ENCODE peak calls at places on chromosomes 12 and 14, in seven cellular contexts. K is prostate gland; D is naive thymus-derived CD4-positive, alpha-beta T cell; Q is tibial artery; Y is CD4-positive, alpha-beta memory T cell; F is aorta; V is A549. Z is an unnamed sample.

GRCh38 chr12:39503445-39503844 is 60.5 kb upstream of the KIF21A start:
- DNase-seq in V (peak; percentile 53), D (no peak), Q (no peak), K (no peak), Y (no peak), F (no peak), Z (no peak)

GRCh38 chr14:99134333-99135046 is 137.5 kb downstream of the BCL11B start:
- DNase-seq in K (no peak), Y (no peak), D (no peak), Q (peak; percentile 49), F (peak; percentile 21), V (no peak), Z (peak; percentile 15)

GRCh38 chr14:99809376-99809775 is 16.2 kb downstream of the EML1 start:
- DNase-seq in Q (peak; percentile 84), V (no peak), F (peak; percentile 66), Y (no peak), K (no peak), D (no peak), Z (no peak)

GRCh38 chr14:91778217-91778616 is 46.3 kb upstream of the CATSPERB start:
- DNase-seq in D (no peak), Q (no peak), V (no peak), K (no peak), F (no peak), Y (no peak), Z (no peak)

GRCh38 chr12:2759733-2760132 is 35.0 kb upstream of the FKBP4 start:
- DNase-seq in K (no peak), Y (no peak), D (no peak), F (no peak), V (no peak), Q (peak; percentile 42), Z (no peak)

GRCh38 chr14:88503754-88504406 is 50.9 kb downstream of the PTPN21 start:
- DNase-seq in Q (no peak), V (no peak), Y (no peak), F (no peak), D (no peak), K (no peak), Z (no peak)

GRCh38 chr12:41936333-41936732 is 208.3 kb downstream of the GXYLT1 start:
- DNase-seq in V (peak; percentile 15), D (no peak), Q (no peak), Y (no peak), K (no peak), F (no peak), Z (no peak)

GRCh38 chr14:68628605-68629310 is 164.1 kb downstream of the ZFP36L1 start:
- DNase-seq in Q (peak; percentile 68), K (peak; percentile 88), D (peak; percentile 39), Y (peak; percentile 40), F (no peak), V (no peak), Z (peak; percentile 83)

GRCh38 chr12:3727877-3728632 is 24.9 kb downstream of the CRACR2A start:
- DNase-seq in Q (no peak), K (no peak), V (no peak), D (peak; percentile 41), Y (peak; percentile 64), F (no peak), Z (no peak)

GRCh38 chr12:120228291-120229070 is 27.6 kb upstream of the RPLP0 start:
- DNase-seq in Q (peak; percentile 90), D (peak; percentile 85), V (peak; percentile 88), K (peak; percentile 81), Y (peak; percentile 87), F (peak; percentile 93), Z (peak; percentile 99)

GRCh38 chr14:95465936-95466335 is 50.5 kb downstream of the SYNE3 start:
- DNase-seq in D (no peak), K (no peak), Y (no peak), F (no peak), V (no peak), Q (no peak), Z (no peak)

GRCh38 chr12:89225808-89226368 is 126.4 kb downstream of the DUSP6 start:
- DNase-seq in V (peak; percentile 32), D (no peak), F (no peak), Q (no peak), K (peak; percentile 91), Y (no peak), Z (peak; percentile 76)

GRCh38 chr14:95314609-95315008 is 5.1 kb downstream of the CLMN start:
- DNase-seq in F (peak; percentile 59), Q (no peak), D (no peak), K (peak; percentile 28), Y (no peak), V (peak; percentile 43), Z (no peak)

GRCh38 chr14:94048676-94049624 is 22.8 kb downstream of the OTUB2 start:
- DNase-seq in D (no peak), F (no peak), Q (peak; percentile 56), V (no peak), Y (no peak), K (no peak), Z (peak; percentile 13)

GRCh38 chr14:104376202-104377140 is 203.1 kb upstream of the C14orf180 start:
- DNase-seq in Q (no peak), V (no peak), K (no peak), Y (no peak), F (peak; percentile 36), D (no peak), Z (no peak)

GRCh38 chr12:29797565-29798360 is 14.0 kb upstream of the TMTC1 start:
- DNase-seq in Y (no peak), V (no peak), F (no peak), Q (no peak), D (no peak), K (no peak), Z (no peak)

GRCh38 chr12:4943067-4943937 is 33.6 kb downstream of the KCNA1 start:
- DNase-seq in D (no peak), F (no peak), Q (no peak), K (no peak), V (no peak), Y (no peak), Z (no peak)

GRCh38 chr14:61514006-61514830 is 181.1 kb upstream of the HIF1A start:
- DNase-seq in D (no peak), F (no peak), Y (no peak), K (peak; percentile 56), Q (no peak), V (no peak), Z (peak; percentile 30)

GRCh38 chr12:778615-779014 is 26.2 kb downstream of the WNK1 start:
- DNase-seq in V (no peak), Q (no peak), D (no peak), K (no peak), F (no peak), Y (no peak), Z (no peak)

GRCh38 chr12:85825751-85826150 is 10.5 kb downstream of the RASSF9 start:
- DNase-seq in K (no peak), Q (no peak), V (no peak), Y (no peak), F (no peak), D (no peak), Z (no peak)

DNA sequence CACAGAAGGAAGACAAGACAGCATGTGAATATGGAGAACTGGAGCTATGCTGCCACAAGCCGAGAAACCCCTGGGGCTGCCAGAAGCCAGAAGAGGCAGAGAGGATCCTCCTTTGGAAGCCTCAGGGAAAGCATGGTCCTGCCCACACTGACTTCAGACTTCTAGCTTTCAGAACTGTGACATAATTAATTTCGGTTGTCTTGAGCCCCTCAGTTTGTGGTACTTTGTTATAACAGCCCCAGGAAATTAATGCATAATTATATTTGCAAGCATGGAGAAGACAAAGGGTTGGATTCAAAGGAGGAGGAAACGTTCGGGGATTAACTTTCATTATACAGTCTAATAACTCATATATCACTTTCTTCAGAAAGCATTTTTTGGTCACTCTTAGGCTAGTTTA is 1501.7 kb upstream of the FLRT2 start:
- DNase-seq in V (no peak), Y (no peak), F (no peak), K (no peak), D (no peak), Q (no peak), Z (no peak)
- H3K27ac ChIP-seq in V (no peak overlapping the region), Y (no peak overlapping the region), F (no peak overlapping the region), K (no peak overlapping the region), D (no peak overlapping the region), Q (no peak overlapping the region), Z (no peak overlapping the region)

GRCh38 chr12:50195832-50196231 is 28.7 kb upstream of the CERS5 start:
- DNase-seq in Y (no peak), V (no peak), Q (no peak), D (no peak), F (no peak), K (peak; percentile 16), Z (no peak)
- H3K27ac ChIP-seq in Y (no peak overlapping the region), V (no peak overlapping the region), Q (peak overlapping the region; percentile 24), D (no peak overlapping the region), F (no peak overlapping the region), K (no peak overlapping the region), Z (no peak overlapping the region)

DNA sequence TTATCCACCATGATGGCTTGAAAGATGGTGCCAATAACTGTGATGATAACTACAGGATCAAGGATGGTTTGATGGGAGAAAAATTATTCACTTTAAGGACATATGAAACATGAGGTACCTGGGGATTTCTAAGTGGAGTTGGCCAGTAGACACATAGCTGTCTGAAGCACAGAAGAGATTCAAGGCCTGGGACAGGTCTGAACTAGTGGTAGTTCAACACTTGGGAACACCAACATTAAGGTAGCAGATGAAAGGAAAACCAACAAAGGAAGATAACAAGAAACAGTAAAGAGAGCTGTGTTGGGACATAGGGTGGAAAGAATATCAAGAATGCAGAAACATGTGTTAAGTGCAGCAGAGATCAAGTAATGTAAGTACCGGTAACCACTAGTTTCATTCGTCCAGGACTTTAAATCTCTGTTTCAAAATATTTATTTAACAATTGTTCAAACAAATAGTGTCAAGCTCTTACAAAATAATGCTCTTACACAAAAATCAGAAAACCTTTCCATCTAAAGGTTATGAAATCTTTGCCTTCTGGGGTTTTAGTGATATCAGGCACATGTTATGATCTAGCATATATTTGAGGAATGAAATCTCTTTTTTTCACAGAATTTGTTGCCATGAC is 104.7 kb downstream of the ST8SIA1 start:
- DNase-seq in Y (no peak), D (no peak), Q (no peak), F (no peak), K (no peak), V (peak; percentile 52), Z (no peak)
- H3K27ac ChIP-seq in Y (no peak overlapping the region), D (no peak overlapping the region), Q (no peak overlapping the region), F (no peak overlapping the region), K (no peak overlapping the region), V (peak overlapping the region; percentile 68), Z (peak overlapping the region; percentile 38)

GRCh38 chr12:15982071-15982470 is 70.9 kb downstream of the DERA start:
- DNase-seq in Y (no peak), D (no peak), Q (no peak), K (no peak), V (no peak), F (no peak), Z (no peak)

GRCh38 chr12:15982471-15982870 is 71.3 kb downstream of the DERA start:
- DNase-seq in F (no peak), D (no peak), V (peak; percentile 18), Y (no peak), Q (no peak), K (no peak), Z (no peak)

GRCh38 chr12:15979096-15980091 is 68.3 kb downstream of the DERA start:
- DNase-seq in Y (no peak), V (peak; percentile 32), K (no peak), D (no peak), F (no peak), Q (no peak), Z (peak; percentile 87)

GRCh38 chr12:15978431-15978950 is 67.4 kb downstream of the DERA start:
- DNase-seq in Y (no peak), F (no peak), V (no peak), D (no peak), K (no peak), Q (no peak), Z (no peak)

DNA sequence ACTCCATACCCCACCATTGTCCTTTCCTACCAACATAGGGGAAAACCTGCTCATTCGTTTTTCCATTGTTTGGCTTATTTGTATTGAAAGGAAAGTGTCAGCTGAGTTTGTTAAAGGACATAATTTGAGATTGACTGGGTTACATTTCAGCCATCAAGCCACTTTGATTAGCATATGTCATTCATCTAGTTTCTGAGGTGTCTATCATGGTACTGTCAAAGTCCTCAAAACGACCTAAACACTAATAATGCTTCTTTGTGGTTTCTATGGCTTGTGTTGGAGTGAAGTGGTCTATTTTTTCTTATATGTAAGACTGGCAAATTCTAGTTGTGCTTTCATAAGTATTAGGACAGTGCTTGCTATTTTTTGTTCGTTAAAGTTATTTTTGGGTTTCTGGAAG is 66.9 kb downstream of the DERA start:
- DNase-seq in V (no peak), K (no peak), Q (no peak), D (no peak), Y (no peak), F (no peak), Z (no peak)
- H3K27ac ChIP-seq in V (no peak overlapping the region), K (no peak overlapping the region), Q (peak overlapping the region; percentile 17), D (no peak overlapping the region), Y (no peak overlapping the region), F (peak overlapping the region; percentile 57), Z (no peak overlapping the region)